ENCODE peak calls at places on chromosomes 3 and 15, in five cellular contexts. H, U, S, R and M are unnamed samples.

GRCh38 chr15:80487884-80488283 is 83.7 kb downstream of the ARNT2 start:
- DNase-seq in H (no peak), U (no peak), S (no peak), R (no peak), M (no peak)

GRCh38 chr3:126618021-126618420 is 36.9 kb downstream of the TXNRD3 start:
- DNase-seq in H (no peak), U (no peak), S (no peak), R (peak), M (no peak)

GRCh38 chr15:61051570-61052031 is 177.5 kb downstream of the RORA start:
- DNase-seq in H (no peak), U (no peak), S (no peak), R (peak), M (no peak)

GRCh38 chr3:71563827-71564226 is 19.7 kb downstream of the FOXP1 start:
- DNase-seq in H (no peak), U (no peak), S (no peak), R (no peak), M (no peak)

GRCh38 chr3:78076379-78076778 is 1036.5 kb downstream of the ROBO2 start:
- DNase-seq in H (no peak), U (no peak), S (no peak), R (peak), M (no peak)

GRCh38 chr15:78637776-78638435 is 3.1 kb downstream of the CHRNB4 start:
- DNase-seq in H (no peak), U (no peak), S (no peak), R (no peak), M (no peak)

GRCh38 chr3:30310251-30310954 is 296.0 kb upstream of the TGFBR2 start:
- DNase-seq in H (no peak), U (no peak), S (no peak), R (peak), M (no peak)

GRCh38 chr15:78197632-78198031 is 36.7 kb downstream of the ACSBG1 start:
- DNase-seq in H (no peak), U (peak), S (no peak), R (no peak), M (no peak)

GRCh38 chr15:82891025-82891390 is 61.5 kb downstream of the HOMER2 start:
- DNase-seq in H (no peak), U (no peak), S (no peak), R (no peak), M (no peak)

GRCh38 chr15:78364233-78364632 is 24.1 kb downstream of the CRABP1 start:
- DNase-seq in H (no peak), U (no peak), S (no peak), R (peak), M (no peak)

GRCh38 chr3:74267583-74268184 is 346.8 kb downstream of the CNTN3 start:
- DNase-seq in H (peak), U (no peak), S (no peak), R (peak), M (no peak)

GRCh38 chr3:186476541-186476940 is 67.6 kb downstream of the CRYGS start:
- DNase-seq in H (no peak), U (no peak), S (no peak), R (no peak), M (no peak)

GRCh38 chr15:33971811-33972210 is 3.5 kb downstream of the CHRM5 start:
- DNase-seq in H (no peak), U (no peak), S (no peak), R (no peak), M (no peak)

GRCh38 chr15:64583519-64583918 is 123.1 kb downstream of the ZNF609 start:
- DNase-seq in H (peak), U (no peak), S (no peak), R (no peak), M (peak)

GRCh38 chr15:68316061-68316804 is 38.7 kb downstream of the FEM1B start:
- DNase-seq in H (no peak), U (peak), S (peak), R (peak), M (no peak)

GRCh38 chr15:66931768-66932633 is 133.4 kb upstream of the SMAD3 start:
- DNase-seq in H (no peak), U (no peak), S (no peak), R (peak), M (no peak)

GRCh38 chr3:100106094-100106493 is 8.2 kb downstream of the FILIP1L start:
- DNase-seq in H (no peak), U (no peak), S (no peak), R (no peak), M (no peak)

GRCh38 chr3:46926039-46926438 is 48.5 kb downstream of the PTH1R start:
- DNase-seq in H (no peak), U (peak), S (no peak), R (peak), M (no peak)

GRCh38 chr3:192892981-192893827 is 24.5 kb downstream of the MB21D2 start:
- DNase-seq in H (peak), U (no peak), S (no peak), R (peak), M (peak)

GRCh38 chr15:72201346-72202029 is 3.9 kb upstream of the GRAMD2A start:
- DNase-seq in H (no peak), U (no peak), S (no peak), R (no peak), M (no peak)

GRCh38 chr3:141231923-141232861 is 567 bp downstream of the PXYLP1 start:
- DNase-seq in H (peak), U (peak), S (peak), R (no peak), M (no peak)

GRCh38 chr15:40739854-40740253 is 15.2 kb downstream of the RMDN3 start:
- DNase-seq in H (no peak), U (no peak), S (no peak), R (no peak), M (no peak)

GRCh38 chr15:78315686-78316085 is 16.3 kb upstream of the SKIC8 start:
- DNase-seq in H (no peak), U (no peak), S (no peak), R (no peak), M (no peak)

GRCh38 chr15:100661161-100661560 is 58.8 kb downstream of the ASB7 start:
- DNase-seq in H (no peak), U (no peak), S (no peak), R (no peak), M (no peak)

GRCh38 chr3:37163262-37164020 is 10.9 kb downstream of the LRRFIP2 start:
- DNase-seq in H (peak), U (no peak), S (no peak), R (peak), M (peak)

GRCh38 chr3:30269751-30270445 is 336.5 kb upstream of the TGFBR2 start:
- DNase-seq in H (no peak), U (no peak), S (no peak), R (no peak), M (no peak)

GRCh38 chr3:64368163-64369025 is 143.1 kb upstream of the PRICKLE2 start:
- DNase-seq in H (no peak), U (no peak), S (no peak), R (no peak), M (no peak)

GRCh38 chr3:139534992-139535879 is 4.3 kb downstream of the RBP1 start:
- DNase-seq in H (no peak), U (no peak), S (no peak), R (peak), M (no peak)